ENCODE peak calls at places on chromosomes 13 and 19, in nine cellular contexts. E is cardiac muscle cell, U is GM23338, D is thyroid gland, H is astrocyte, P is endodermal cell, G is psoas muscle, T is mucosa of descending colon, I is Peyer's patch. W is an unnamed sample.

GRCh38 chr13:45361596-45362206 is 20.7 kb upstream of the TPT1 start:
- DNase-seq in E (no peak), U (no peak), D (no peak), H (peak), P (no peak), G (no peak), T (no peak), I (no peak), W (no peak)

GRCh38 chr13:36131931-36132297 is 732 bp upstream of the DCLK1 start:
- DNase-seq in E (no peak), U (no peak), D (peak), H (peak), P (no peak), G (peak), T (peak), I (no peak), W (no peak)

GRCh38 chr19:34504809-34505291 is 23.3 kb downstream of the WTIP start:
- DNase-seq in E (no peak), U (no peak), D (no peak), H (no peak), P (no peak), G (no peak), T (no peak), I (peak), W (no peak)

GRCh38 chr19:29724741-29725140 is 9.7 kb upstream of the C19orf12 start:
- DNase-seq in E (no peak), U (peak), D (no peak), H (no peak), P (no peak), G (no peak), T (no peak), I (no peak), W (no peak)

GRCh38 chr19:39211731-39212376 is 7.8 kb upstream of the SYCN start:
- DNase-seq in E (no peak), U (no peak), D (no peak), H (no peak), P (no peak), G (no peak), T (no peak), I (no peak), W (no peak)

GRCh38 chr19:52170863-52171320 is 529 bp downstream of the ZNF836 start:
- DNase-seq in E (peak), U (peak), D (peak), H (no peak), P (peak), G (peak), T (peak), I (no peak), W (no peak)

GRCh38 chr13:50222569-50223332 is 207.5 kb downstream of the KCNRG start:
- DNase-seq in E (no peak), U (no peak), D (peak), H (peak), P (no peak), G (peak), T (peak), I (peak), W (peak)

GRCh38 chr19:37413243-37414084 is 42.6 kb downstream of the ZNF527 start:
- DNase-seq in E (no peak), U (no peak), D (no peak), H (no peak), P (no peak), G (no peak), T (no peak), I (no peak), W (no peak)

GRCh38 chr13:27573265-27573664 is 47.1 kb downstream of the LNX2 start:
- DNase-seq in E (no peak), U (no peak), D (no peak), H (peak), P (no peak), G (no peak), T (no peak), I (no peak), W (peak)

GRCh38 chr13:26946675-26947342 is 186.2 kb upstream of the GPR12 start:
- DNase-seq in E (peak), U (peak), D (no peak), H (peak), P (no peak), G (no peak), T (no peak), I (no peak), W (no peak)

GRCh38 chr19:15902254-15902653 is 4.4 kb upstream of the CYP4F2 start:
- DNase-seq in E (no peak), U (no peak), D (no peak), H (no peak), P (no peak), G (no peak), T (no peak), I (no peak), W (no peak)

GRCh38 chr19:33302175-33302973 is at the start of gene CEBPA:
- DNase-seq in E (peak), U (peak), D (peak), H (peak), P (peak), G (peak), T (peak), I (peak), W (no peak)

GRCh38 chr13:38819053-38819452 is 132.2 kb downstream of the FREM2 start:
- DNase-seq in E (no peak), U (no peak), D (peak), H (peak), P (no peak), G (no peak), T (peak), I (no peak), W (no peak)

GRCh38 chr19:35317464-35318043 is 11.4 kb upstream of the CD22 start:
- DNase-seq in E (no peak), U (no peak), D (no peak), H (no peak), P (no peak), G (no peak), T (no peak), I (no peak), W (no peak)

GRCh38 chr13:26247011-26247410 is 6.9 kb upstream of the CDK8 start:
- DNase-seq in E (no peak), U (no peak), D (no peak), H (no peak), P (no peak), G (no peak), T (no peak), I (no peak), W (no peak)

GRCh38 chr19:34350161-34350561 is 14.8 kb upstream of the GPI start:
- DNase-seq in E (no peak), U (no peak), D (no peak), H (no peak), P (no peak), G (no peak), T (peak), I (peak), W (no peak)

DNA sequence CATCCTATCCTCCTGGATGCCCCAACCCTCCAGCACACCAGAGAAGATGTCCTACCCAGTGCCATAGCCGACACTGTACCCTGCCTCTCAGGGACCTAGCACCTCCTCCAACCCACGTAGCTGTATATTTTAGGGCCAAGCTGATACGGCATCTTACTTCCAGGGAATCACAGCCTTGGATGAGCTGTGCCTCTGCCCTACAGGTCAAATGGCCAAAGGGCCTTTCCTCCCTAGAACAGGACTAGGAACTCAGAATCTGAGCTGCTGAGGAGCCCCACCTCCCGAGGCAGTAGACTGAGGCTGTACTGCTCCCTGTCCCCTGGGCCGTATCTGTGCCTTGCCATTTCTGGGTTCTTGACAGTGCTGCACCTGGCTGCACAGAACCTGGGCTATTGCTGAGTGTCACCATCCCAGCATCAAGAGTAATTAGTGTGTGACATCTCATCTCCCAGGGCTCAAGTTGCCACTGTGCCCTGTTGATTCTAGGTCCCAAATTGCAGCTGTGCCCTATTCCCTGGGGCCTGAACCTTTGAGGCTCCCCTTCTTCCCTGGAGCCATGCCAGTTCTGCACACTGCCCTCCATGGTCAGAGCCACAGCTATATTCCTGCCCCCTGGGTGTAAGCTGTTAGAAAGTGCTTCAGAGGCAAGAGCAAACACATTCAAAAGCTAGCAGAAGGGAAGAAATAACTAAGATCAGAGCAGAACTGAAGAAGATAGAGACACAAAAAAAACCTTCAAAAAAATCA is 41.0 kb downstream of the VWA8 start:
- DNase-seq in E (no peak), U (no peak), D (no peak), H (no peak), P (no peak), G (no peak), T (no peak), I (no peak), W (no peak)
- TF ChIP-seq CTCF in E (no peak), U (no peak), D (no peak), H (no peak), P (no peak), G (no peak), T (no peak), I (no peak), W (no peak)

GRCh38 chr13:67355791-67356190 is 125.7 kb upstream of the PCDH9 start:
- DNase-seq in E (no peak), U (no peak), D (no peak), H (no peak), P (no peak), G (no peak), T (no peak), I (no peak), W (no peak)
- H3K4me3 ChIP-seq in E (no peak), U (no peak), D (no peak), H (no peak), P (no peak), G (no peak), T (no peak), I (no peak), W (no peak)

GRCh38 chr19:3102239-3103140 is 8.3 kb downstream of the GNA11 start:
- DNase-seq in E (no peak), U (no peak), D (no peak), H (no peak), P (no peak), G (no peak), T (no peak), I (no peak), W (no peak)

GRCh38 chr19:3100747-3101730 is 6.9 kb downstream of the GNA11 start:
- DNase-seq in E (no peak), U (no peak), D (no peak), H (no peak), P (no peak), G (no peak), T (no peak), I (no peak), W (no peak)

GRCh38 chr19:3098515-3099346 is 4.6 kb downstream of the GNA11 start:
- DNase-seq in E (no peak), U (no peak), D (peak), H (no peak), P (no peak), G (peak), T (peak), I (peak), W (no peak)

GRCh38 chr19:3099347-3100145 is 5.4 kb downstream of the GNA11 start:
- DNase-seq in E (no peak), U (no peak), D (no peak), H (no peak), P (no peak), G (no peak), T (no peak), I (no peak), W (no peak)

GRCh38 chr19:3100331-3100730 is 6.2 kb downstream of the GNA11 start:
- DNase-seq in E (no peak), U (no peak), D (no peak), H (no peak), P (no peak), G (no peak), T (no peak), I (no peak), W (no peak)
- TF ChIP-seq CTCF in E (no peak), U (no peak), D (no peak), H (no peak), P (no peak), G (no peak), T (no peak), I (no peak), W (no peak)

GRCh38 chr19:53910170-53910518 is 1.1 kb downstream of the CACNG7 start:
- DNase-seq in E (peak), U (peak), D (no peak), H (no peak), P (peak), G (no peak), T (no peak), I (no peak), W (no peak)

GRCh38 chr19:53907690-53908089 is 1.4 kb upstream of the CACNG7 start:
- DNase-seq in E (no peak), U (no peak), D (no peak), H (no peak), P (no peak), G (no peak), T (no peak), I (no peak), W (no peak)

GRCh38 chr19:53908933-53909415 is at the start of gene CACNG7:
- DNase-seq in E (no peak), U (peak), D (no peak), H (no peak), P (peak), G (no peak), T (no peak), I (no peak), W (no peak)

GRCh38 chr19:53908106-53908932 is 759 bp upstream of the CACNG7 start:
- DNase-seq in E (peak), U (peak), D (peak), H (peak), P (peak), G (peak), T (peak), I (no peak), W (no peak)

GRCh38 chr19:53909471-53910169 is 542 bp downstream of the CACNG7 start:
- DNase-seq in E (no peak), U (peak), D (no peak), H (no peak), P (peak), G (no peak), T (no peak), I (no peak), W (no peak)
- H3K4me3 ChIP-seq in E (peak), U (peak), D (no peak), H (peak), P (peak), G (no peak), T (no peak), I (no peak), W (peak)

GRCh38 chr13:95485518-95486144 is 66.9 kb upstream of the CLDN10 start:
- DNase-seq in E (no peak), U (no peak), D (no peak), H (no peak), P (no peak), G (no peak), T (no peak), I (no peak), W (no peak)

GRCh38 chr13:95480131-95480545 is 72.4 kb upstream of the CLDN10 start:
- DNase-seq in E (no peak), U (no peak), D (no peak), H (no peak), P (no peak), G (peak), T (no peak), I (no peak), W (no peak)

GRCh38 chr13:95484052-95484451 is 68.5 kb upstream of the CLDN10 start:
- DNase-seq in E (peak), U (no peak), D (no peak), H (no peak), P (no peak), G (no peak), T (no peak), I (no peak), W (no peak)

GRCh38 chr13:95481051-95481775 is 71.3 kb upstream of the CLDN10 start:
- DNase-seq in E (no peak), U (no peak), D (no peak), H (no peak), P (no peak), G (no peak), T (no peak), I (peak), W (no peak)

GRCh38 chr13:95485045-95485517 is 67.4 kb upstream of the CLDN10 start:
- DNase-seq in E (no peak), U (no peak), D (no peak), H (peak), P (no peak), G (no peak), T (no peak), I (no peak), W (no peak)
- TF ChIP-seq CTCF in E (peak), U (no peak), D (no peak), H (no peak), P (peak), G (no peak), T (no peak), I (no peak), W (no peak)

GRCh38 chr13:30737511-30738342 is 2.4 kb downstream of the ALOX5AP start:
- DNase-seq in E (no peak), U (no peak), D (no peak), H (no peak), P (no peak), G (no peak), T (no peak), I (no peak), W (no peak)
- H3K4me3 ChIP-seq in E (no peak), U (no peak), D (no peak), H (no peak), P (no peak), G (no peak), T (no peak), I (no peak), W (no peak)

GRCh38 chr13:109717686-109718085 is 68.7 kb downstream of the IRS2 start:
- DNase-seq in E (no peak), U (no peak), D (no peak), H (no peak), P (no peak), G (no peak), T (no peak), I (no peak), W (no peak)

GRCh38 chr13:109718726-109719125 is 67.7 kb downstream of the IRS2 start:
- DNase-seq in E (no peak), U (no peak), D (no peak), H (no peak), P (no peak), G (no peak), T (no peak), I (no peak), W (no peak)

GRCh38 chr13:109719962-109720646 is 66.3 kb downstream of the IRS2 start:
- DNase-seq in E (no peak), U (no peak), D (no peak), H (no peak), P (no peak), G (no peak), T (no peak), I (no peak), W (no peak)

GRCh38 chr13:109712187-109712601 is 74.2 kb downstream of the IRS2 start:
- DNase-seq in E (no peak), U (no peak), D (no peak), H (no peak), P (peak), G (no peak), T (no peak), I (no peak), W (no peak)

GRCh38 chr13:109715902-109716301 is 70.5 kb downstream of the IRS2 start:
- DNase-seq in E (peak), U (no peak), D (no peak), H (no peak), P (no peak), G (peak), T (no peak), I (no peak), W (no peak)
- TF ChIP-seq CTCF in E (no peak), U (no peak), D (no peak), H (no peak), P (no peak), G (no peak), T (no peak), I (no peak), W (no peak)

W was measured in BJ.